ENCODE peak calls at places on chromosomes 4 and X, in five cellular contexts. Z, N, X, O and C are unnamed samples.

GRCh38 chr4:48949518-48950207 is 36.4 kb upstream of the CWH43 start:
- DNase-seq in O (no peak), Z (no peak), N (no peak), X (no peak), C (no peak)

GRCh38 chr4:180832086-180832485 is 1411.1 kb upstream of the TENM3 start:
- DNase-seq in O (no peak), Z (no peak), N (no peak), X (peak; percentile 28), C (peak; percentile 28)

GRCh38 chrX:105209406-105209805 is 11.1 kb downstream of the TEX13A start:
- DNase-seq in Z (no peak), N (no peak), X (no peak), O (no peak), C (no peak)

GRCh38 chr4:5365071-5366008 is 314.1 kb downstream of the STK32B start:
- DNase-seq in X (peak; percentile 96), N (peak; percentile 91), Z (no peak), O (peak; percentile 97), C (no peak)

GRCh38 chrX:45771114-45771513 is 570.4 kb upstream of the DIPK2B start:
- DNase-seq in Z (no peak), X (peak; percentile 94), N (peak; percentile 93), O (peak; percentile 96), C (no peak)

GRCh38 chr4:94759767-94760211 is 2.0 kb downstream of the BMPR1B start:
- DNase-seq in O (no peak), N (no peak), X (no peak), Z (no peak), C (no peak)

GRCh38 chr4:2743518-2744445 is 12.4 kb downstream of the TNIP2 start:
- DNase-seq in Z (no peak), X (no peak), N (no peak), O (no peak), C (no peak)

GRCh38 chr4:104472766-104473165 is 21.9 kb downstream of the CXXC4 start:
- DNase-seq in X (no peak), N (no peak), O (no peak), Z (no peak), C (no peak)

GRCh38 chr4:169615467-169616106 is 3.2 kb upstream of the NEK1 start:
- DNase-seq in Z (no peak), X (no peak), N (peak; percentile 54), O (peak; percentile 49), C (no peak)

GRCh38 chr4:3436048-3436797 is 5.5 kb upstream of the HGFAC start:
- DNase-seq in N (no peak), X (no peak), Z (no peak), O (no peak), C (no peak)

GRCh38 chr4:101527186-101527585 is 179.9 kb upstream of the PPP3CA start:
- DNase-seq in N (peak; percentile 15), Z (peak; percentile 56), O (no peak), X (no peak), C (no peak)

DNA sequence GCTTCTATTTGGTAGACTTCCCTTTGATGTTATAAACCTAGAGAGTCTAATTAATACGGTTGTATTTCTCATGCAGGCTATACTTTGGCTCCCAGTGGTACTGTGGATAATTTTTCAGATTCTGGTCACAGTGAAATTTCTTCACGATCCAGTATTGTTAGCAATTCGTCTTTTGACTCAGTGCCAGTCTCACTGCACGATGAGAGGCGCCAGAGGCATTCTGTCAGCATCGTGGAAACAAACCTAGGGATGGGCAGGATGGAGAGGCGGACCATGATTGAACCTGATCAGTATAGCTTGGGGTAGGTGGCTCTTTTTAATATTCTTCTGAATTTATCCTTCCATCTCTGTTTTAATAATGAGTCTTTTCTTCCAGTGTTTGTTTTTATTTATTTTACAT is 249.7 kb downstream of the RAPGEF2 start:
- DNase-seq in X (no peak), N (no peak), O (no peak), Z (no peak), C (no peak)
- H3K27ac ChIP-seq in X (no peak overlapping the region), N (no peak overlapping the region), O (no peak overlapping the region), Z (no peak overlapping the region), C (no peak overlapping the region)

GRCh38 chr4:165678236-165678960 is 194.6 kb upstream of the TLL1 start:
- DNase-seq in X (no peak), Z (no peak), N (no peak), O (no peak), C (no peak)
- H2AFZ ChIP-seq in X (no peak overlapping the region), Z (no peak overlapping the region), N (no peak overlapping the region), O (no peak overlapping the region), C (no peak overlapping the region)

GRCh38 chrX:49102221-49102620 is 21.3 kb downstream of the GPKOW start:
- DNase-seq in X (no peak), N (no peak), O (no peak), Z (no peak), C (no peak)
- H3K4me3 ChIP-seq in X (no peak overlapping the region), N (no peak overlapping the region), O (no peak overlapping the region), Z (no peak overlapping the region), C (no peak overlapping the region)

DNA sequence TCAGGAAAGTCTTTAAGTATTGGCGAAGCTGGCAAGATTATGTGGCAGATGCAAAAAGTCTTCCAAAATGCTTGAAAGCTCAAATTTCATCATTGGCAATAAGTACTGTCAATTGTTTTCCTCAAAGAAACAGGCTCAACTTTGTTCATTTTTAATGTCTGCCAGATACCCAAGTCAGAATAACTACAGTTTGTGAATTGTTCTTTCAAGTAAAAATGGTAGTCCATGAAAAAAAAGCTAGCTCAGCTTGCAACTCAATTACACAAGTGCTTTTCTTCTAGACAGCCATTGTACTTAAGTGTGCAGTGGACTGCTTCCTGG is 70.5 kb downstream of the AFF1 start:
- DNase-seq in O (no peak), X (no peak), Z (no peak), N (no peak), C (peak; percentile 51)
- H3K27ac ChIP-seq in O (no peak overlapping the region), X (no peak overlapping the region), Z (peak overlapping the region; percentile 98), N (no peak overlapping the region), C (peak overlapping the region; percentile 86)

GRCh38 chr4:108375434-108375833 is 206.7 kb upstream of the LEF1 start:
- DNase-seq in N (no peak), Z (no peak), O (no peak), X (no peak), C (no peak)

GRCh38 chr4:108377021-108377420 is 208.3 kb upstream of the LEF1 start:
- DNase-seq in X (no peak), Z (no peak), N (no peak), O (no peak), C (no peak)

GRCh38 chr4:108382751-108383150 is 214.0 kb upstream of the LEF1 start:
- DNase-seq in Z (no peak), O (no peak), N (peak; percentile 71), X (no peak), C (no peak)

GRCh38 chr4:108383157-108383556 is 214.4 kb upstream of the LEF1 start:
- DNase-seq in X (no peak), O (no peak), Z (peak; percentile 56), N (no peak), C (no peak)

GRCh38 chr4:108378164-108378563 is 209.4 kb upstream of the LEF1 start:
- DNase-seq in X (no peak), N (no peak), O (no peak), Z (no peak), C (no peak)
- H2AFZ ChIP-seq in X (no peak overlapping the region), N (no peak overlapping the region), O (no peak overlapping the region), Z (no peak overlapping the region), C (no peak overlapping the region)

GRCh38 chrX:49167740-49168108 is 4.0 kb upstream of the PLP2 start:
- DNase-seq in Z (no peak), N (no peak), X (no peak), O (no peak), C (no peak)

GRCh38 chrX:49163555-49164419 is 1.2 kb downstream of the MAGIX start:
- DNase-seq in O (peak; percentile 73), Z (peak; percentile 86), X (peak; percentile 84), N (peak; percentile 42), C (peak; percentile 85)

GRCh38 chrX:49164589-49165360 is 2.2 kb downstream of the MAGIX start:
- DNase-seq in N (no peak), O (no peak), X (no peak), Z (no peak), C (no peak)

GRCh38 chrX:49165901-49166881 is 3.6 kb downstream of the MAGIX start:
- DNase-seq in X (peak; percentile 76), N (peak; percentile 68), Z (peak; percentile 74), O (peak; percentile 61), C (peak; percentile 88)

GRCh38 chrX:49166914-49167739 is 4.6 kb downstream of the MAGIX start:
- DNase-seq in O (peak; percentile 73), Z (peak; percentile 77), X (peak; percentile 84), N (peak; percentile 77), C (peak; percentile 69)
- H3K4me3 ChIP-seq in O (peak overlapping the region; percentile 39), Z (no peak overlapping the region), X (peak overlapping the region; percentile 2), N (peak overlapping the region; percentile 56), C (peak overlapping the region; percentile 62)